ENCODE peak calls at places on chromosome 1, in five cellular contexts. One of them, this sample, is unnamed.

GRCh38 chr1:111813440-111814304 is 58.0 kb downstream of the DDX20 start:
- DNase-seq in stimulated activated CD8-positive, alpha-beta memory T cell treated with anti-CD3 and anti-CD28 coated beads, Interleukin-4, amount 100 ng/mL, for 1 hour: no peak
- DNase-seq in HCT116: no peak
- DNase-seq in caudate nucleus: no peak
- DNase-seq in astrocyte of the cerebellum: no peak
- DNase-seq in this sample: no peak

GRCh38 chr1:6179564-6180175 is 451 bp downstream of the CHD5 start:
- DNase-seq in stimulated activated CD8-positive, alpha-beta memory T cell treated with anti-CD3 and anti-CD28 coated beads, Interleukin-4, amount 100 ng/mL, for 1 hour: no peak
- DNase-seq in HCT116: no peak
- DNase-seq in caudate nucleus: no peak
- DNase-seq in astrocyte of the cerebellum: no peak
- DNase-seq in this sample: no peak

GRCh38 chr1:57908471-57908870 is 484.6 kb upstream of the DAB1 start:
- DNase-seq in stimulated activated CD8-positive, alpha-beta memory T cell treated with anti-CD3 and anti-CD28 coated beads, Interleukin-4, amount 100 ng/mL, for 1 hour: no peak
- DNase-seq in HCT116: no peak
- DNase-seq in caudate nucleus: no peak
- DNase-seq in astrocyte of the cerebellum: no peak
- DNase-seq in this sample: no peak

GRCh38 chr1:234676103-234676594 is 66.2 kb upstream of the IRF2BP2 start:
- DNase-seq in stimulated activated CD8-positive, alpha-beta memory T cell treated with anti-CD3 and anti-CD28 coated beads, Interleukin-4, amount 100 ng/mL, for 1 hour: peak; percentile 14
- DNase-seq in HCT116: no peak
- DNase-seq in caudate nucleus: peak; percentile 76
- DNase-seq in astrocyte of the cerebellum: no peak
- DNase-seq in this sample: no peak

GRCh38 chr1:55081188-55081904 is 42.0 kb downstream of the PCSK9 start:
- DNase-seq in stimulated activated CD8-positive, alpha-beta memory T cell treated with anti-CD3 and anti-CD28 coated beads, Interleukin-4, amount 100 ng/mL, for 1 hour: no peak
- DNase-seq in HCT116: no peak
- DNase-seq in caudate nucleus: no peak
- DNase-seq in astrocyte of the cerebellum: peak; percentile 43
- DNase-seq in this sample: no peak

GRCh38 chr1:207903053-207903452 is 7.9 kb downstream of the CD34 start:
- DNase-seq in stimulated activated CD8-positive, alpha-beta memory T cell treated with anti-CD3 and anti-CD28 coated beads, Interleukin-4, amount 100 ng/mL, for 1 hour: no peak
- DNase-seq in HCT116: no peak
- DNase-seq in caudate nucleus: no peak
- DNase-seq in astrocyte of the cerebellum: no peak
- DNase-seq in this sample: no peak

GRCh38 chr1:203185061-203185461 is 1.4 kb downstream of the CHI3L1 start:
- DNase-seq in stimulated activated CD8-positive, alpha-beta memory T cell treated with anti-CD3 and anti-CD28 coated beads, Interleukin-4, amount 100 ng/mL, for 1 hour: no peak
- DNase-seq in HCT116: no peak
- DNase-seq in caudate nucleus: no peak
- DNase-seq in astrocyte of the cerebellum: no peak
- DNase-seq in this sample: no peak

GRCh38 chr1:23745515-23745914 is 2.2 kb downstream of the ELOA start:
- DNase-seq in stimulated activated CD8-positive, alpha-beta memory T cell treated with anti-CD3 and anti-CD28 coated beads, Interleukin-4, amount 100 ng/mL, for 1 hour: no peak
- DNase-seq in HCT116: peak; percentile 24
- DNase-seq in caudate nucleus: no peak
- DNase-seq in astrocyte of the cerebellum: no peak
- DNase-seq in this sample: no peak

GRCh38 chr1:93816970-93817738 is 61.9 kb downstream of the DNTTIP2 start:
- DNase-seq in stimulated activated CD8-positive, alpha-beta memory T cell treated with anti-CD3 and anti-CD28 coated beads, Interleukin-4, amount 100 ng/mL, for 1 hour: no peak
- DNase-seq in HCT116: no peak
- DNase-seq in caudate nucleus: no peak
- DNase-seq in astrocyte of the cerebellum: no peak
- DNase-seq in this sample: no peak

GRCh38 chr1:181021811-181022434 is 747 bp downstream of the STX6 start:
- DNase-seq in stimulated activated CD8-positive, alpha-beta memory T cell treated with anti-CD3 and anti-CD28 coated beads, Interleukin-4, amount 100 ng/mL, for 1 hour: peak; percentile 36
- DNase-seq in HCT116: no peak
- DNase-seq in caudate nucleus: peak; percentile 65
- DNase-seq in astrocyte of the cerebellum: peak; percentile 45
- DNase-seq in this sample: no peak

GRCh38 chr1:3313579-3313955 is 140.9 kb upstream of the ARHGEF16 start:
- DNase-seq in stimulated activated CD8-positive, alpha-beta memory T cell treated with anti-CD3 and anti-CD28 coated beads, Interleukin-4, amount 100 ng/mL, for 1 hour: no peak
- DNase-seq in HCT116: no peak
- DNase-seq in caudate nucleus: peak; percentile 41
- DNase-seq in astrocyte of the cerebellum: peak; percentile 94
- DNase-seq in this sample: peak; percentile 72

GRCh38 chr1:27539901-27540861 is 50.2 kb upstream of the WASF2 start:
- DNase-seq in stimulated activated CD8-positive, alpha-beta memory T cell treated with anti-CD3 and anti-CD28 coated beads, Interleukin-4, amount 100 ng/mL, for 1 hour: no peak
- DNase-seq in HCT116: peak; percentile 81
- DNase-seq in caudate nucleus: no peak
- DNase-seq in astrocyte of the cerebellum: no peak
- DNase-seq in this sample: peak; percentile 48

GRCh38 chr1:181479137-181479745 is 4.1 kb upstream of the CACNA1E start:
- DNase-seq in stimulated activated CD8-positive, alpha-beta memory T cell treated with anti-CD3 and anti-CD28 coated beads, Interleukin-4, amount 100 ng/mL, for 1 hour: no peak
- DNase-seq in HCT116: peak; percentile 59
- DNase-seq in caudate nucleus: peak; percentile 18
- DNase-seq in astrocyte of the cerebellum: peak; percentile 49
- DNase-seq in this sample: peak; percentile 16

GRCh38 chr1:31736675-31737074 is 27.5 kb downstream of the ADGRB2 start:
- DNase-seq in stimulated activated CD8-positive, alpha-beta memory T cell treated with anti-CD3 and anti-CD28 coated beads, Interleukin-4, amount 100 ng/mL, for 1 hour: no peak
- DNase-seq in HCT116: no peak
- DNase-seq in caudate nucleus: no peak
- DNase-seq in astrocyte of the cerebellum: no peak
- DNase-seq in this sample: no peak

GRCh38 chr1:175314300-175314699 is 121.7 kb upstream of the KIAA0040 start:
- DNase-seq in stimulated activated CD8-positive, alpha-beta memory T cell treated with anti-CD3 and anti-CD28 coated beads, Interleukin-4, amount 100 ng/mL, for 1 hour: no peak
- DNase-seq in HCT116: no peak
- DNase-seq in caudate nucleus: no peak
- DNase-seq in astrocyte of the cerebellum: no peak
- DNase-seq in this sample: no peak

GRCh38 chr1:69401894-69402293 is 165.8 kb upstream of the LRRC7 start:
- DNase-seq in stimulated activated CD8-positive, alpha-beta memory T cell treated with anti-CD3 and anti-CD28 coated beads, Interleukin-4, amount 100 ng/mL, for 1 hour: no peak
- DNase-seq in HCT116: no peak
- DNase-seq in caudate nucleus: no peak
- DNase-seq in astrocyte of the cerebellum: no peak
- DNase-seq in this sample: no peak

GRCh38 chr1:63923302-63923701 is 149.5 kb downstream of the ROR1 start:
- DNase-seq in stimulated activated CD8-positive, alpha-beta memory T cell treated with anti-CD3 and anti-CD28 coated beads, Interleukin-4, amount 100 ng/mL, for 1 hour: no peak
- DNase-seq in HCT116: no peak
- DNase-seq in caudate nucleus: no peak
- DNase-seq in astrocyte of the cerebellum: no peak
- DNase-seq in this sample: no peak

GRCh38 chr1:14055442-14056225 is 355.6 kb downstream of the PRDM2 start:
- DNase-seq in stimulated activated CD8-positive, alpha-beta memory T cell treated with anti-CD3 and anti-CD28 coated beads, Interleukin-4, amount 100 ng/mL, for 1 hour: no peak
- DNase-seq in HCT116: peak; percentile 4
- DNase-seq in caudate nucleus: no peak
- DNase-seq in astrocyte of the cerebellum: peak; percentile 48
- DNase-seq in this sample: no peak

GRCh38 chr1:35629051-35629450 is 12.3 kb downstream of the PSMB2 start:
- DNase-seq in stimulated activated CD8-positive, alpha-beta memory T cell treated with anti-CD3 and anti-CD28 coated beads, Interleukin-4, amount 100 ng/mL, for 1 hour: no peak
- DNase-seq in HCT116: no peak
- DNase-seq in caudate nucleus: no peak
- DNase-seq in astrocyte of the cerebellum: no peak
- DNase-seq in this sample: no peak

GRCh38 chr1:58060548-58061170 is 485.9 kb downstream of the OMA1 start:
- DNase-seq in stimulated activated CD8-positive, alpha-beta memory T cell treated with anti-CD3 and anti-CD28 coated beads, Interleukin-4, amount 100 ng/mL, for 1 hour: no peak
- DNase-seq in HCT116: no peak
- DNase-seq in caudate nucleus: no peak
- DNase-seq in astrocyte of the cerebellum: no peak
- DNase-seq in this sample: no peak

GRCh38 chr1:204139088-204139487 is 12.8 kb downstream of the ETNK2 start:
- DNase-seq in stimulated activated CD8-positive, alpha-beta memory T cell treated with anti-CD3 and anti-CD28 coated beads, Interleukin-4, amount 100 ng/mL, for 1 hour: no peak
- DNase-seq in HCT116: no peak
- DNase-seq in caudate nucleus: no peak
- DNase-seq in astrocyte of the cerebellum: no peak
- DNase-seq in this sample: no peak

GRCh38 chr1:155069551-155070391 is 6.2 kb downstream of the EFNA4 start:
- DNase-seq in stimulated activated CD8-positive, alpha-beta memory T cell treated with anti-CD3 and anti-CD28 coated beads, Interleukin-4, amount 100 ng/mL, for 1 hour: no peak
- DNase-seq in HCT116: no peak
- DNase-seq in caudate nucleus: no peak
- DNase-seq in astrocyte of the cerebellum: no peak
- DNase-seq in this sample: no peak

GRCh38 chr1:98797506-98797905 is 136.0 kb downstream of the SNX7 start:
- DNase-seq in stimulated activated CD8-positive, alpha-beta memory T cell treated with anti-CD3 and anti-CD28 coated beads, Interleukin-4, amount 100 ng/mL, for 1 hour: no peak
- DNase-seq in HCT116: no peak
- DNase-seq in caudate nucleus: no peak
- DNase-seq in astrocyte of the cerebellum: no peak
- DNase-seq in this sample: no peak

GRCh38 chr1:160308451-160309182 is 23.7 kb upstream of the PEX19 start:
- DNase-seq in stimulated activated CD8-positive, alpha-beta memory T cell treated with anti-CD3 and anti-CD28 coated beads, Interleukin-4, amount 100 ng/mL, for 1 hour: no peak
- DNase-seq in HCT116: no peak
- DNase-seq in caudate nucleus: no peak
- DNase-seq in astrocyte of the cerebellum: no peak
- DNase-seq in this sample: no peak

GRCh38 chr1:178382372-178382771 is 114.4 kb downstream of the CLEC20A start:
- DNase-seq in stimulated activated CD8-positive, alpha-beta memory T cell treated with anti-CD3 and anti-CD28 coated beads, Interleukin-4, amount 100 ng/mL, for 1 hour: no peak
- DNase-seq in HCT116: no peak
- DNase-seq in caudate nucleus: no peak
- DNase-seq in astrocyte of the cerebellum: no peak
- DNase-seq in this sample: no peak

GRCh38 chr1:112297536-112297935 is 98.5 kb upstream of the CTTNBP2NL start:
- DNase-seq in stimulated activated CD8-positive, alpha-beta memory T cell treated with anti-CD3 and anti-CD28 coated beads, Interleukin-4, amount 100 ng/mL, for 1 hour: no peak
- DNase-seq in HCT116: no peak
- DNase-seq in caudate nucleus: no peak
- DNase-seq in astrocyte of the cerebellum: no peak
- DNase-seq in this sample: peak; percentile 2

GRCh38 chr1:186985889-186986491 is 157.2 kb downstream of the PLA2G4A start:
- DNase-seq in stimulated activated CD8-positive, alpha-beta memory T cell treated with anti-CD3 and anti-CD28 coated beads, Interleukin-4, amount 100 ng/mL, for 1 hour: no peak
- DNase-seq in HCT116: peak; percentile 38
- DNase-seq in caudate nucleus: no peak
- DNase-seq in astrocyte of the cerebellum: peak; percentile 53
- DNase-seq in this sample: no peak